ENCODE peak calls at places on chromosomes 13 and 19, in six cellular contexts. G is cardiac muscle cell, R is osteoblast, B is breast epithelium, P is adrenal gland, W is PC-9. N is an unnamed sample. For H3K4me1, the result is how much of the 10 kb centered on the place peaks cover.

GRCh38 chr13:66657165-66657895 is 572.8 kb downstream of the PCDH9 start:
- DNase-seq in R (no peak), G (peak), P (peak), W (peak), B (peak), N (peak)

GRCh38 chr13:50358221-50358620 is 343.0 kb downstream of the KCNRG start:
- DNase-seq in G (no peak), R (no peak), P (no peak), B (no peak), W (no peak), N (no peak)

GRCh38 chr19:52689804-52690394 is 44.9 kb downstream of the ZNF611 start:
- DNase-seq in G (peak), B (peak), W (peak), P (peak), R (peak), N (peak)

GRCh38 chr13:35179494-35179893 is 237.4 kb downstream of the NBEA start:
- DNase-seq in R (no peak), W (no peak), G (peak), B (no peak), P (no peak), N (no peak)

GRCh38 chr13:113928701-113929627 is 44.9 kb downstream of the C13orf46 start:
- DNase-seq in R (peak), P (peak), W (no peak), G (peak), B (peak), N (peak)

GRCh38 chr19:19554074-19555023 is 16.3 kb downstream of the CILP2 start:
- DNase-seq in B (no peak), R (peak), G (peak), P (no peak), W (peak), N (peak)

GRCh38 chr13:26475176-26476110 is 82.0 kb upstream of the WASF3 start:
- DNase-seq in W (no peak), P (no peak), R (no peak), B (no peak), G (no peak), N (no peak)

GRCh38 chr19:15759962-15760565 is 22.3 kb downstream of the OR10H3 start:
- DNase-seq in R (no peak), P (no peak), G (no peak), W (peak), B (no peak), N (no peak)

GRCh38 chr19:9370747-9371619 is 8.2 kb downstream of the ZNF177 start:
- DNase-seq in R (no peak), B (no peak), G (no peak), W (no peak), P (no peak), N (no peak)

GRCh38 chr13:97308735-97309429 is 86.7 kb downstream of the MBNL2 start:
- DNase-seq in P (no peak), R (no peak), G (no peak), B (no peak), W (no peak), N (no peak)

GRCh38 chr19:42567567-42567966 is 27.2 kb downstream of the CEACAM8 start:
- DNase-seq in W (no peak), P (no peak), R (no peak), G (no peak), B (no peak), N (no peak)

GRCh38 chr19:40686882-40687524 is 3.4 kb downstream of the NUMBL start:
- DNase-seq in W (no peak), B (no peak), R (peak), G (no peak), P (no peak), N (no peak)
- TF ChIP-seq CTCF in W (no peak), B (no peak), R (no peak), G (no peak), P (no peak), N (no peak)

DNA sequence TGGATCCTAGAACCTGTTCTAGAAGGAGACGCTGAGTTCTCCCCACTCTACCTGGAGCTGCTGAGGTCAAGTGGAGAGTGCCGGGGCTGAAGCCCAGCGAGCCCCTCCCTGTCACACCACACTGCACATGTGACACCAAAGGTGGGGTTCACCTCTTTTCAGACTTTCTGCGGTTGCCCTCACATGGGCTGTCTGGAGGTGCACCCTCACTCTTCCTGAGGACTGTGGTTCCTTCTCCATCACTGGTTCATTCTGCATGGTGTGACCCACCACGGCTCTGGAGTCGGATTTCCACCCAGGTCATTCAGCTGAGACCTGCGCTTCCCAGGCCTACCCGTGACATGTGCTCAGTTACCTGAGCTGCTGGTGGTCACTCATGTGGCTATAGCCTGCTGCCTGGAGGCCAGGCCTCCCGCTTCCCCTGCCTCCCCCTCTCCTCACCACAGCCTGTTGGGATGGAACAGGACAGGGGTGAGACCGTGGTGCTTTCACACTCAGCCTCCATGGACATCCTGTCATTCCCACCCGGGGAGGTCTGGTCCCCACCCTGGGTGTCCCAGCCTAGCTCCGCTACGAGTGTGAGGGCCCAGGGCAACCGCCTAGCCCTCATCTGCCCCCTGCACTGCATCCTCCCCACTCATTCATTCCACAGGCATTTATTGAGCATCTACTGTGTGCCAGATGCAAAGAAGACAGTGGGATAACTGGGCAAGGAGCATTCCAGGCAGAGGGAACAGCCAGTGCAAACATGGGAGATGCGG is 605 bp upstream of the A1BG start:
- DNase-seq in B (no peak), P (no peak), G (no peak), R (peak), W (no peak), N (no peak)
- H3K27ac ChIP-seq in B (no peak), P (no peak), G (no peak), R (no peak), W (no peak), N (no peak)

DNA sequence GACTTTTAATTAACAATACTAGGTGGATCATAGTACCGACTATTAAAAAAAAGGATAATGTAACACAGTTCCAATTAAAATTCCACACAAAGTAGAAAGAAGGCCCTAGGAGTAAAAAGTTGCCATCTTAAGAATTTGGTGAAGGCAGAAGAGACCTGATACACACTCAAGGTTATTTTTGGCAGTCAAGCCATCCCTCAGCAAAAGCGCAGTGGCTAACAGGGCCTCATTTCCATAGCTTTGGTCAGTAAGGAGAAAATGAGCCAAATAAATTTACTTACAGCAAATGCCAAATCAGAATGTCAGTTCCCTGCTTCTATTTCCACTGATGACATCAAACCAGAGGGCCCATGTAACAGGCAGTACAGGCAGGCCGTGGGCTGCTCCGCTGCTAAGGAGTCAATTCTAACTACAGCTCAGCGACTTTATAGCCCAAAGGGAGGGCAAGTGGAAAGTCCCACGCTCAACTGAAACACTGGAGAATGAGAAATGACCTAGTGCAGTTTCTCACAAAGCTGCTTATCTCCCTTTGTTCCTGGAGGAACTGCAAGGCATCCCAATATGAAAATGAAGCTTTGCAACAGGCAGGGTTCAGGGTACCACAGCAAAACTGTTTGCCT is 6.3 kb downstream of the ARGLU1 start:
- DNase-seq in G (peak), W (no peak), P (peak), R (peak), B (no peak), N (no peak)
- H3K4me1 ChIP-seq in G (under half), W (under half), P (half or more), R (under half), B (under half), N (half or more)

GRCh38 chr13:40480012-40480914 is 186.2 kb downstream of the FOXO1 start:
- DNase-seq in W (no peak), P (no peak), R (no peak), G (no peak), B (no peak), N (no peak)
- TF ChIP-seq CTCF in W (no peak), P (no peak), R (no peak), G (no peak), B (no peak), N (no peak)

GRCh38 chr13:41645313-41645712 is 188.0 kb downstream of the RGCC start:
- DNase-seq in P (peak), W (no peak), B (peak), R (peak), G (peak), N (no peak)

GRCh38 chr13:41651413-41652068 is 194.2 kb downstream of the RGCC start:
- DNase-seq in P (no peak), B (no peak), R (no peak), W (no peak), G (peak), N (no peak)

GRCh38 chr13:41650706-41651105 is 193.4 kb downstream of the RGCC start:
- DNase-seq in R (no peak), B (no peak), W (no peak), P (no peak), G (no peak), N (no peak)

GRCh38 chr13:41649659-41650058 is 192.3 kb downstream of the RGCC start:
- DNase-seq in G (peak), P (no peak), R (no peak), W (no peak), B (no peak), N (no peak)

DNA sequence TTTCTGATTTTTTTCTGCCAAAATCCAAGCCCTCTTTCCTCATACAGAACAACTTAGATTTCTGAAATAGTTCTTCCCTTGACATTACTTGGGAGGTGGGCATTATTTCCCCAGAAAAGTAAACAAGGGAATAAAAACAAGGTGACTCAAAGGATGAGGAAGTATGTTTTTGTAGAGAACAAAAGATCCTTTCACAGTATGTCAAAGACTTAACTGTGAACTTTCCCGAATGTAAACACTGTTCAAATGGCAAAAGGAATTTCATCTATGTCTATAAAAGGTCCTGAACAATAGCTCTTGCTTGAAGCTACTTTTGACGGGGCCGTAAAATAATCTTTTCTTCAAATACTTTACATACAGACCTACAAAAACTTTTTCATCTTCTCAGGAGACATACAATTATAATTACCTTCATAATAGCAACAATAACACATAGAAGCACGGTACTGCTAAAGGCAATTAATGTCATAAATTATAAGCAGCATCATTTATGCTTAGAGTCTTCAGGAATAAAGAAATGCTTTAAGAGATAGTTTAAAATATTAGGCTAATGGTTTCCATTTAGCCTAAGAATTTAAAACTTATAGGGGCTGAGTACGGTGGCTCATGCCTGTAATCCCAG is 191.1 kb downstream of the RGCC start:
- DNase-seq in B (no peak), G (peak), W (no peak), P (no peak), R (peak), N (no peak)
- H3K27ac ChIP-seq in B (peak), G (no peak), W (peak), P (no peak), R (peak), N (peak)

GRCh38 chr19:1852729-1853128 is 4.4 kb upstream of the REXO1 start:
- DNase-seq in G (no peak), B (no peak), P (no peak), W (no peak), R (no peak), N (no peak)
- H3K4me1 ChIP-seq in G (under half), B (under half), P (half or more), W (under half), R (under half), N (half or more)

GRCh38 chr19:800360-801029 is 3.2 kb downstream of the PTBP1 start:
- DNase-seq in R (peak), W (peak), G (peak), P (no peak), B (peak), N (no peak)

GRCh38 chr19:798415-799075 is 1.3 kb downstream of the PTBP1 start:
- DNase-seq in B (no peak), R (peak), G (no peak), P (no peak), W (no peak), N (no peak)

GRCh38 chr19:797528-798414 is 519 bp downstream of the PTBP1 start:
- DNase-seq in B (peak), R (peak), P (peak), G (peak), W (peak), N (peak)

GRCh38 chr19:801030-801860 is 4.0 kb downstream of the PTBP1 start:
- DNase-seq in G (peak), P (peak), B (no peak), W (no peak), R (peak), N (peak)

GRCh38 chr19:799076-799881 is 2.0 kb downstream of the PTBP1 start:
- DNase-seq in G (peak), R (peak), W (no peak), P (no peak), B (no peak), N (no peak)
- TF ChIP-seq CTCF in G (peak), R (peak), W (peak), P (peak), B (peak), N (no peak)

DNA sequence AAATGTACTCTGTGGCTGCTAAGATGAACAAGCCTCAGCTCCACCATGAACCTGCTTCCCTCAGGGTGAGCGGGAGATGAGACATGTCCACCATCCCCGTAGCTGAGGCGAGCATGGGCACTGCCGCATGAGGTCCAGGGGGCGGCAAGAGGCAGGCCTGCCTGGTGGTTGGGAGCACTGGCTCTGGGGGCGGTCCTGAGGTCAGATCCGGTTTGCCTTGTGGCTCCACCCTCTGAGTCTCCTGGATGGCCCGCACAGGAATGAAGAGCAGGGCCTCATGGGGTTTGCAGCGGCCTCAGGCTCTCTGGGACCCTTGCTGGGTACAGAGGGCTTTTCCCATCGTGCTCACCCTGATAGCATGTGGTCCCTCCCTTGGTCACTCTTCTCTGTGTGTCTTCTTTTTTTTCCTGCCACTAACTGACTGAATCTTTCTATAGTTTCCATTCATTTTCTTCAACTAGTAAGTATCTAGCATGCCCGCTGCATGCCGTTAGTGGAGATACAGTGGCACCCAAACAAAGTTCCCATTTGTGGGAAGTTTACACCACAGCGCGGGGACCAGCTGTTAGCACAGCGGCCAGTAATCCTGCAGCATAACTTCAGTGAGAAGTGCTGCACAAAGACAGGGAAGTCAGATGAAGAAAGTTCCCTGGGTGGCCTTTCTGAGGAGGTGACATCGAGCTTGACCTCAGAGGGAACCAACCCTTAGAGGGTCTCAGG is 37.3 kb downstream of the CAPN12 start:
- DNase-seq in W (peak), P (no peak), G (no peak), B (no peak), R (peak), N (no peak)
- H3K27ac ChIP-seq in W (peak), P (peak), G (peak), B (peak), R (peak), N (peak)

GRCh38 chr13:108227651-108228272 is 9.6 kb downstream of the ABHD13 start:
- DNase-seq in B (no peak), R (no peak), G (peak), P (no peak), W (no peak), N (no peak)

GRCh38 chr13:108220042-108220441 is 1.9 kb downstream of the ABHD13 start:
- DNase-seq in P (no peak), W (no peak), G (no peak), B (no peak), R (no peak), N (no peak)

GRCh38 chr13:108226184-108226583 is 8.0 kb downstream of the ABHD13 start:
- DNase-seq in R (peak), G (no peak), W (no peak), B (no peak), P (no peak), N (no peak)

GRCh38 chr13:108225440-108225839 is 7.2 kb downstream of the ABHD13 start:
- DNase-seq in B (no peak), R (no peak), G (no peak), P (no peak), W (no peak), N (no peak)

GRCh38 chr13:108223850-108224503 is 5.8 kb downstream of the ABHD13 start:
- DNase-seq in R (no peak), B (no peak), P (no peak), G (no peak), W (no peak), N (no peak)
- H3K4me1 ChIP-seq in R (under half), B (under half), P (half or more), G (half or more), W (under half), N (half or more)

N was measured in left ventricle myocardium inferior.